ENCODE peak calls at places on chromosomes 12 and 14, in eight cellular contexts. W, N, A, U, X, F, Z and S are unnamed samples.

GRCh38 chr14:88252536-88252935 is 70.5 kb downstream of the KCNK10 start:
- DNase-seq in U (no peak), A (no peak), X (no peak), W (no peak), F (no peak), N (no peak), Z (no peak), S (no peak)

GRCh38 chr12:40017488-40017887 is 88.4 kb downstream of the SLC2A13 start:
- DNase-seq in N (no peak), U (no peak), Z (no peak), W (no peak), A (no peak), X (no peak), F (no peak), S (no peak)

GRCh38 chr14:97824218-97824617 is 1027.0 kb downstream of the VRK1 start:
- DNase-seq in W (no peak), N (no peak), F (no peak), A (no peak), U (no peak), X (no peak), Z (no peak), S (no peak)

GRCh38 chr12:53631721-53632120 is 5.5 kb upstream of the ATF7 start:
- DNase-seq in U (no peak), A (no peak), N (no peak), Z (no peak), X (no peak), W (no peak), F (no peak), S (no peak)

GRCh38 chr12:82910246-82910893 is 223.7 kb downstream of the TMTC2 start:
- DNase-seq in X (no peak), W (no peak), U (no peak), Z (no peak), F (no peak), N (no peak), A (no peak), S (no peak)

GRCh38 chr12:57215668-57216013 is 953 bp upstream of the NXPH4 start:
- DNase-seq in N (no peak), U (no peak), X (peak), F (peak), A (no peak), Z (no peak), W (peak), S (no peak)

GRCh38 chr12:48764521-48764920 is 24.4 kb downstream of the ADCY6 start:
- DNase-seq in F (no peak), W (no peak), A (peak), N (peak), U (no peak), X (no peak), Z (no peak), S (no peak)

GRCh38 chr14:51318777-51319176 is 78.7 kb downstream of the TMX1 start:
- DNase-seq in X (no peak), F (no peak), U (no peak), Z (no peak), N (peak), W (no peak), A (no peak), S (no peak)

GRCh38 chr12:42978718-42979117 is 389.2 kb upstream of the PRICKLE1 start:
- DNase-seq in W (no peak), A (no peak), U (no peak), F (no peak), X (no peak), N (no peak), Z (no peak), S (no peak)

GRCh38 chr12:4176168-4176567 is 97.4 kb upstream of the CCND2 start:
- DNase-seq in A (no peak), X (no peak), N (no peak), Z (no peak), F (no peak), U (no peak), W (no peak), S (no peak)

GRCh38 chr12:76470028-76470939 is 89.3 kb downstream of the OSBPL8 start:
- DNase-seq in A (no peak), U (no peak), X (peak), F (no peak), W (no peak), N (peak), Z (peak), S (no peak)

GRCh38 chr12:62259311-62259992 is 752 bp upstream of the USP15 start:
- DNase-seq in X (no peak), Z (no peak), F (no peak), W (no peak), U (no peak), A (peak), N (no peak), S (no peak)

GRCh38 chr14:67746927-67747326 is 45.2 kb downstream of the RDH12 start:
- DNase-seq in A (no peak), F (no peak), W (no peak), U (no peak), N (no peak), Z (no peak), X (no peak), S (no peak)

GRCh38 chr12:105343836-105344235 is 13.3 kb downstream of the C12orf75 start:
- DNase-seq in X (no peak), Z (no peak), U (no peak), N (no peak), A (no peak), F (no peak), W (no peak), S (no peak)

GRCh38 chr12:12533238-12533829 is 29.3 kb downstream of the DUSP16 start:
- DNase-seq in W (no peak), U (no peak), N (peak), X (no peak), F (no peak), Z (no peak), A (peak), S (no peak)